ENCODE peak calls at places on chromosomes 16 and 17, in seven cellular contexts. O is esophagus squamous epithelium; I is A673; X is tibial artery; U is CD8-positive, alpha-beta memory T cell; Q is A549; Y is uterus. L is an unnamed sample.

GRCh38 chr16:4966736-4967453 is 8.8 kb downstream of the SEC14L5 start:
- DNase-seq in U (no peak), I (no peak), X (no peak), Q (no peak), Y (no peak), O (no peak), L (no peak)

GRCh38 chr17:7560172-7561027 is 1.3 kb upstream of the SENP3 start:
- DNase-seq in U (peak; percentile 49), Y (peak; percentile 66), Q (peak; percentile 78), O (no peak), I (peak; percentile 83), X (peak; percentile 42), L (no peak)

GRCh38 chr16:29818082-29818481 is 2.1 kb downstream of the PAGR1 start:
- DNase-seq in I (no peak), X (no peak), Y (no peak), U (no peak), Q (no peak), O (no peak), L (no peak)

GRCh38 chr16:69089091-69089912 is 16.2 kb upstream of the HAS3 start:
- DNase-seq in O (no peak), I (no peak), X (no peak), Y (no peak), Q (peak; percentile 35), U (no peak), L (no peak)

GRCh38 chr17:64572682-64573154 is 65.9 kb downstream of the CEP95 start:
- DNase-seq in U (no peak), Q (peak; percentile 7), I (peak; percentile 31), Y (no peak), X (no peak), O (no peak), L (no peak)

GRCh38 chr16:56388209-56388608 is 37.1 kb downstream of the AMFR start:
- DNase-seq in X (no peak), Y (no peak), O (no peak), U (no peak), I (no peak), Q (no peak), L (no peak)

GRCh38 chr17:49555495-49556018 is 20.1 kb upstream of the NXPH3 start:
- DNase-seq in U (no peak), I (no peak), X (no peak), Q (no peak), O (no peak), Y (no peak), L (no peak)

GRCh38 chr17:54744750-54745149 is 155.9 kb upstream of the TOM1L1 start:
- DNase-seq in O (no peak), I (no peak), Q (no peak), Y (no peak), X (no peak), U (no peak), L (no peak)

GRCh38 chr16:2288701-2289100 is 20.8 kb upstream of the RNPS1 start:
- DNase-seq in U (no peak), Y (no peak), X (no peak), O (no peak), Q (no peak), I (no peak), L (no peak)

GRCh38 chr17:29241015-29241963 is 5.4 kb upstream of the CRYBA1 start:
- DNase-seq in U (no peak), Q (peak; percentile 96), O (no peak), Y (no peak), I (peak; percentile 90), X (peak; percentile 78), L (no peak)

GRCh38 chr17:1970843-1971384 is 54.2 kb downstream of the RTN4RL1 start:
- DNase-seq in O (no peak), U (no peak), Q (no peak), I (no peak), Y (no peak), X (no peak), L (no peak)

GRCh38 chr16:87600246-87600645 is 2.1 kb upstream of the JPH3 start:
- DNase-seq in U (no peak), Y (no peak), I (no peak), O (no peak), Q (no peak), X (no peak), L (no peak)

GRCh38 chr16:9402293-9402865 is 310.9 kb downstream of the HAPSTR1 start:
- DNase-seq in Q (no peak), U (no peak), O (no peak), X (no peak), I (no peak), Y (no peak), L (no peak)
- H3K9me3 ChIP-seq in Q (no peaks in the 10 kb centered on the region), U (no peaks in the 10 kb centered on the region), O (no peaks in the 10 kb centered on the region), X (peaks cover 3% of the 10 kb centered on the region), I (no peaks in the 10 kb centered on the region), Y (no peaks in the 10 kb centered on the region), L (no peaks in the 10 kb centered on the region)

DNA sequence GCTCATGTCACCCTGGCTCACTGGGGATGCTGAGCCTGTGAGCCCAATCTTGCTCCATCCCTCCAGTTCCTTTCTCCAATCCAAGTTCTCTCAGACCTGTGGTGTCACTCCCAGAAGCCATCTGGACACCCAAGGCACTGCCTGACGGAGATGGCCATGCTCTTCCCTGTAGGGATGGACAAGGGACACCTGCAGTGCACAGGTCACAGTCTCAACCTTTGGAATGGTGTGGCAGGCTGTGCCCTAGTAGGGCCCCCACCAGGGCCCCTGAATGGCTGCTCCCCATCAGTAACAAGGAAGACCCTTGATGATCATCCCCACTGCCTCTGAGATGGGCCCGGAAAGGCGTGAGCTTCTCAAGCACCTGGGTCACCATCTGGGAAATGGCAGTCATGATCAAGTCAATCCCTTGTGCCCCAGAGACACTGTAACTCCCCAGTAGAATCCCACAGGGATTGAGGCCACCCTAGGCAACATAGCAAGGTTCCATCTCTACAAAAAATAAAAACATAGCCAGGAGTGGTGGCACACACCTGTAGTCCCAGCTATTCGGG is 822.5 kb downstream of the KCNJ18 start:
- DNase-seq in X (no peak), U (no peak), I (no peak), O (no peak), Q (no peak), Y (no peak), L (no peak)
- H3K9me3 ChIP-seq in X (peaks cover 7% of the 10 kb centered on the region), U (no peaks in the 10 kb centered on the region), I (no peaks in the 10 kb centered on the region), O (no peaks in the 10 kb centered on the region), Q (no peaks in the 10 kb centered on the region), Y (no peaks in the 10 kb centered on the region), L (no peaks in the 10 kb centered on the region)

GRCh38 chr16:35543486-35543885 is 2084.1 kb downstream of the TP53TG3F start:
- DNase-seq in Y (no peak), O (no peak), I (no peak), X (no peak), U (no peak), Q (no peak), L (no peak)
- H3K9me3 ChIP-seq in Y (no peaks in the 10 kb centered on the region), O (no peaks in the 10 kb centered on the region), I (peaks cover 28% of the 10 kb centered on the region), X (peaks cover 4% of the 10 kb centered on the region), U (peaks cover 3% of the 10 kb centered on the region), Q (no peaks in the 10 kb centered on the region), L (no peaks in the 10 kb centered on the region)

DNA sequence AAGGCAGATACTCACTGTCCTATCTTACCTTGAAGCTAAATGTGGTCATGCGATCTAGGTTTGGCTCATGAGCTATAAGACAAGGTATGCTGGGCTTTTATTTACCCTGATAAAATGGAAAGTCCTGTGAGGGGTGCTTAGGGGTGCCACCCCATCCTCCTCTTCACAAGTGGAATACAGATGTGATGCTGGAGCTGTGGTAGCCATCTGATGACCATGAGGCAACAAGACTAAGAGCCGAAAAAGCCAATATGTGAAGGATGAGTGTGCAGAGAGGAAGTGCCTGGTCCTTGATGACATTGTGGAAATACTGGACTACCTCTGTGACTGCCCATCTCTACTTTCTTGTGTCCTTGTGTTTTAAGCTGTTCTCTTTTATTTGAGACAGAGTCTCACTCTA is 58.1 kb upstream of the TMC5 start:
- DNase-seq in Y (no peak), U (no peak), I (no peak), Q (no peak), X (no peak), O (no peak), L (no peak)
- H3K9me3 ChIP-seq in Y (no peaks in the 10 kb centered on the region), U (no peaks in the 10 kb centered on the region), I (no peaks in the 10 kb centered on the region), Q (no peaks in the 10 kb centered on the region), X (no peaks in the 10 kb centered on the region), O (no peaks in the 10 kb centered on the region), L (no peaks in the 10 kb centered on the region)

L was measured in T-helper 17 cell.